ENCODE peak calls at places on chromosome 3, in ten cellular contexts. T is T-helper 2 cell; W is stimulated activated CD8-positive, alpha-beta memory T cell treated with anti-CD3 and anti-CD28 coated beads, Interleukin-2, amount 100 ng/mL, for 48 hours; F is stimulated activated CD4-positive, alpha-beta T cell treated with anti-CD3 and anti-CD28 coated beads, Interleukin-4, amount 100 ng/mL, for 24 hours; R is GOT3; Q is Right ventricle myocardium superior; J is endothelial cell; B is NCI-H1105 treated with DMSO at 0.1 percent for 48 hours; L is upper lobe of right lung; M is astrocyte of the cerebellum. N is an unnamed sample.

GRCh38 chr3:141083831-141084624 is 32.9 kb downstream of the SPSB4 start:
- DNase-seq in W (no peak), Q (peak), B (no peak), J (no peak), L (no peak), R (no peak), M (no peak), F (no peak), T (no peak), N (no peak)

GRCh38 chr3:46566040-46566631 is at the start of gene LRRC2:
- DNase-seq in L (peak), M (peak), J (peak), T (no peak), F (peak), B (no peak), Q (peak), R (no peak), W (no peak), N (peak)

GRCh38 chr3:67655364-67656121 is 1.1 kb upstream of the SUCLG2 start:
- DNase-seq in R (no peak), T (peak), B (no peak), F (peak), L (peak), J (no peak), Q (peak), M (no peak), W (peak), N (no peak)

GRCh38 chr3:174495231-174495755 is 363.8 kb upstream of the NAALADL2 start:
- DNase-seq in M (peak), L (no peak), R (no peak), T (no peak), W (no peak), F (no peak), Q (no peak), B (peak), J (no peak), N (no peak)

GRCh38 chr3:132966374-132966773 is 71.8 kb upstream of the TMEM108 start:
- DNase-seq in R (no peak), M (no peak), W (no peak), J (no peak), Q (no peak), F (no peak), L (no peak), T (no peak), B (no peak), N (no peak)

GRCh38 chr3:4983739-4984510 is 4.7 kb downstream of the BHLHE40 start:
- DNase-seq in B (no peak), M (no peak), L (no peak), Q (no peak), J (no peak), W (peak), F (peak), R (no peak), T (peak), N (no peak)

GRCh38 chr3:154428369-154429206 is 1.4 kb downstream of the GPR149 start:
- DNase-seq in L (peak), Q (no peak), F (no peak), J (peak), W (no peak), B (peak), T (no peak), M (no peak), R (no peak), N (peak)

GRCh38 chr3:42120866-42121265 is 29.7 kb downstream of the TRAK1 start:
- DNase-seq in Q (no peak), T (no peak), W (no peak), F (no peak), B (no peak), L (no peak), M (no peak), J (no peak), R (no peak), N (no peak)

GRCh38 chr3:35675621-35676020 is 36.3 kb downstream of the ARPP21 start:
- DNase-seq in M (no peak), F (no peak), W (no peak), T (no peak), R (no peak), L (no peak), Q (no peak), J (no peak), B (no peak), N (no peak)

GRCh38 chr3:65575376-65575840 is 463.3 kb downstream of the MAGI1 start:
- DNase-seq in B (no peak), Q (no peak), F (no peak), R (no peak), W (no peak), M (no peak), L (no peak), J (no peak), T (no peak), N (no peak)

GRCh38 chr3:104425416-104425815 is 941.3 kb upstream of the ALCAM start:
- DNase-seq in L (no peak), M (no peak), W (no peak), B (no peak), T (no peak), Q (no peak), F (no peak), R (no peak), J (no peak), N (no peak)

GRCh38 chr3:100590114-100590839 is 19.1 kb upstream of the ADGRG7 start:
- DNase-seq in F (peak), L (no peak), T (peak), W (no peak), B (peak), Q (no peak), R (no peak), M (peak), J (peak), N (peak)

GRCh38 chr3:71989165-71989564 is 204.2 kb upstream of the PROK2 start:
- DNase-seq in T (no peak), R (peak), B (no peak), W (no peak), L (no peak), J (no peak), M (no peak), F (no peak), Q (no peak), N (no peak)

GRCh38 chr3:183306798-183307671 is 54.0 kb downstream of the B3GNT5 start:
- DNase-seq in L (peak), M (peak), R (no peak), F (peak), J (no peak), B (no peak), W (peak), Q (peak), T (no peak), N (no peak)

GRCh38 chr3:112464264-112464663 is 35.0 kb downstream of the BTLA start:
- DNase-seq in L (no peak), F (no peak), T (peak), R (no peak), M (no peak), J (no peak), W (no peak), B (no peak), Q (no peak), N (no peak)

GRCh38 chr3:116263842-116264545 is 181.3 kb downstream of the LSAMP start:
- DNase-seq in M (no peak), R (no peak), W (no peak), L (no peak), J (no peak), B (no peak), F (no peak), Q (no peak), T (no peak), N (no peak)

GRCh38 chr3:138949445-138950005 is 2.5 kb downstream of the FOXL2NB start:
- DNase-seq in L (no peak), B (no peak), J (no peak), M (no peak), R (no peak), Q (no peak), T (no peak), F (no peak), W (no peak), N (no peak)

GRCh38 chr3:147672436-147672835 is 263.3 kb downstream of the ZIC1 start:
- DNase-seq in M (no peak), T (no peak), B (no peak), L (no peak), Q (no peak), J (no peak), R (no peak), F (no peak), W (no peak), N (no peak)

GRCh38 chr3:72597043-72597442 is 251.2 kb downstream of the SHQ1 start:
- DNase-seq in Q (no peak), M (no peak), F (no peak), T (no peak), W (no peak), R (no peak), J (no peak), L (no peak), B (no peak), N (no peak)

GRCh38 chr3:194034556-194035336 is 101.2 kb upstream of the HES1 start:
- DNase-seq in Q (no peak), R (no peak), J (no peak), W (no peak), B (no peak), M (no peak), F (no peak), T (no peak), L (no peak), N (no peak)

GRCh38 chr3:36864180-36865053 is 80.4 kb downstream of the TRANK1 start:
- DNase-seq in B (no peak), J (no peak), L (no peak), F (no peak), M (no peak), R (no peak), Q (no peak), T (no peak), W (no peak), N (no peak)

GRCh38 chr3:87437765-87438164 is 161.4 kb upstream of the POU1F1 start:
- DNase-seq in F (no peak), J (no peak), W (no peak), M (no peak), Q (no peak), T (no peak), B (no peak), L (no peak), R (no peak), N (no peak)

GRCh38 chr3:189025866-189026265 is 145.9 kb upstream of the TPRG1 start:
- DNase-seq in Q (no peak), W (no peak), J (no peak), T (no peak), L (no peak), F (no peak), R (no peak), M (no peak), B (no peak), N (no peak)

GRCh38 chr3:71226565-71227281 is 356.8 kb downstream of the FOXP1 start:
- DNase-seq in F (peak), M (no peak), R (peak), J (no peak), Q (peak), W (peak), T (peak), B (no peak), L (no peak), N (no peak)

GRCh38 chr3:9175421-9175820 is 74.0 kb downstream of the SRGAP3 start:
- DNase-seq in R (no peak), M (peak), B (no peak), T (no peak), W (no peak), J (no peak), L (no peak), F (no peak), Q (no peak), N (no peak)

GRCh38 chr3:86951343-86951742 is 39.6 kb downstream of the VGLL3 start:
- DNase-seq in L (no peak), M (no peak), B (no peak), R (no peak), F (no peak), Q (no peak), T (no peak), W (no peak), J (no peak), N (no peak)